ENCODE peak calls at places on chromosome 19, in nine cellular contexts. F is HAP-1; W is IMR-90; D is CD4-positive, alpha-beta memory T cell; V is astrocyte; Q is thoracic aorta; Z is esophagus squamous epithelium; H is ascending aorta; A is fibroblast of lung. M is an unnamed sample.
A peak's percentile ranks its signal among the peaks of the same experiment; 100 is the strongest.

GRCh38 chr19:40466219-40467006 is at the start of gene SPTBN4:
- DNase-seq in V (no peak), H (no peak), D (no peak), F (no peak), A (no peak), W (no peak), Q (no peak), Z (no peak), M (no peak)

GRCh38 chr19:20840371-20840770 is 64.3 kb downstream of the ZNF66 start:
- DNase-seq in F (no peak), V (no peak), H (no peak), Z (no peak), A (no peak), D (no peak), Q (no peak), W (no peak), M (peak; percentile 49)

GRCh38 chr19:29687244-29687896 is 22.1 kb downstream of the PLEKHF1 start:
- DNase-seq in H (no peak), A (peak; percentile 99), W (peak; percentile 98), F (no peak), V (peak; percentile 99), Q (no peak), Z (no peak), D (no peak), M (peak; percentile 79)

GRCh38 chr19:5152013-5152763 is 183.3 kb downstream of the KDM4B start:
- DNase-seq in Z (no peak), A (no peak), V (no peak), D (no peak), Q (no peak), F (no peak), H (no peak), W (no peak), M (no peak)

GRCh38 chr19:55452381-55453325 is 8.8 kb downstream of the ISOC2 start:
- DNase-seq in V (peak; percentile 59), Z (no peak), H (no peak), Q (no peak), F (peak; percentile 54), W (peak; percentile 79), D (peak; percentile 23), A (peak; percentile 65), M (peak; percentile 31)

GRCh38 chr19:45485301-45486077 is 11.4 kb downstream of the RTN2 start:
- DNase-seq in F (peak; percentile 89), Q (peak; percentile 94), V (peak; percentile 79), A (peak; percentile 92), W (peak; percentile 90), H (peak; percentile 95), Z (peak; percentile 85), D (peak; percentile 95), M (peak; percentile 83)

GRCh38 chr19:934865-935422 is 9.1 kb downstream of the ARID3A start:
- DNase-seq in D (no peak), H (peak; percentile 82), F (no peak), A (peak; percentile 82), W (peak; percentile 49), Q (no peak), Z (no peak), V (peak; percentile 57), M (no peak)

GRCh38 chr19:496333-496634 is at the start of gene MADCAM1:
- DNase-seq in Q (no peak), Z (no peak), W (no peak), H (no peak), F (no peak), V (no peak), D (no peak), A (no peak), M (no peak)

GRCh38 chr19:16571689-16572331 is 405 bp downstream of the SLC35E1 start:
- DNase-seq in V (no peak), H (no peak), D (no peak), Q (no peak), A (peak; percentile 12), W (peak; percentile 20), Z (no peak), F (no peak), M (peak; percentile 28)

GRCh38 chr19:15810335-15810734 is 5.1 kb downstream of the OR10H1 start:
- DNase-seq in W (no peak), A (no peak), Q (no peak), V (no peak), D (no peak), Z (no peak), F (no peak), H (no peak), M (peak; percentile 23)

GRCh38 chr19:45217193-45217956 is 27.8 kb downstream of the EXOC3L2 start:
- DNase-seq in H (no peak), W (no peak), Z (no peak), V (no peak), A (no peak), Q (no peak), D (no peak), F (peak; percentile 6), M (no peak)

GRCh38 chr19:6271251-6271650 is 8.5 kb downstream of the MLLT1 start:
- DNase-seq in W (peak; percentile 43), Q (no peak), F (no peak), Z (no peak), H (no peak), A (peak; percentile 28), V (no peak), D (no peak), M (no peak)

GRCh38 chr19:47660435-47660832 is 51.5 kb downstream of the BICRA start:
- DNase-seq in V (peak; percentile 29), F (no peak), D (no peak), Z (no peak), Q (no peak), H (no peak), W (no peak), A (no peak), M (peak; percentile 81)

GRCh38 chr19:30119180-30119920 is 177.3 kb downstream of the URI1 start:
- DNase-seq in V (no peak), F (no peak), Q (no peak), A (no peak), D (no peak), W (no peak), Z (no peak), H (no peak), M (no peak)

GRCh38 chr19:42326969-42327368 is 1.5 kb downstream of the MEGF8 start:
- DNase-seq in Q (no peak), V (no peak), Z (no peak), A (no peak), H (no peak), D (no peak), W (no peak), F (no peak), M (no peak)
- H3K4me3 ChIP-seq in Q (no peak overlapping the region), V (no peak overlapping the region), Z (no peak overlapping the region), A (peak overlapping the region; percentile 87), H (peak overlapping the region; percentile 66), D (no peak overlapping the region), W (no peak overlapping the region), F (peak overlapping the region; percentile 85), M (no peak overlapping the region)

GRCh38 chr19:53885036-53885435 is 3.0 kb downstream of the PRKCG start:
- DNase-seq in A (no peak), W (no peak), V (no peak), F (no peak), H (no peak), Q (no peak), Z (no peak), D (no peak), M (no peak)

GRCh38 chr19:53882391-53883050 is 524 bp downstream of the PRKCG start:
- DNase-seq in W (no peak), Q (no peak), Z (no peak), A (no peak), D (no peak), V (no peak), F (no peak), H (no peak), M (no peak)

GRCh38 chr19:53883231-53883661 is 1.2 kb downstream of the PRKCG start:
- DNase-seq in A (no peak), V (no peak), H (no peak), F (no peak), Z (no peak), W (no peak), D (no peak), Q (no peak), M (no peak)

GRCh38 chr19:53883741-53884140 is 1.7 kb downstream of the PRKCG start:
- DNase-seq in V (no peak), D (no peak), W (no peak), Z (no peak), H (no peak), F (no peak), Q (no peak), A (no peak), M (no peak)

GRCh38 chr19:53884256-53884655 is 2.3 kb downstream of the PRKCG start:
- DNase-seq in V (no peak), Z (no peak), F (no peak), Q (no peak), W (no peak), A (no peak), D (no peak), H (no peak), M (no peak)
- H3K27me3 ChIP-seq in V (peaks cover 51% of the 10 kb centered on the region), Z (peaks cover 17% of the 10 kb centered on the region), F (no peaks in the 10 kb centered on the region), Q (peaks cover 7% of the 10 kb centered on the region), W (peaks cover 52% of the 10 kb centered on the region), A (peaks cover 47% of the 10 kb centered on the region), D (peaks cover 39% of the 10 kb centered on the region), H (peaks cover 21% of the 10 kb centered on the region), M (peaks cover 29% of the 10 kb centered on the region)

DNA sequence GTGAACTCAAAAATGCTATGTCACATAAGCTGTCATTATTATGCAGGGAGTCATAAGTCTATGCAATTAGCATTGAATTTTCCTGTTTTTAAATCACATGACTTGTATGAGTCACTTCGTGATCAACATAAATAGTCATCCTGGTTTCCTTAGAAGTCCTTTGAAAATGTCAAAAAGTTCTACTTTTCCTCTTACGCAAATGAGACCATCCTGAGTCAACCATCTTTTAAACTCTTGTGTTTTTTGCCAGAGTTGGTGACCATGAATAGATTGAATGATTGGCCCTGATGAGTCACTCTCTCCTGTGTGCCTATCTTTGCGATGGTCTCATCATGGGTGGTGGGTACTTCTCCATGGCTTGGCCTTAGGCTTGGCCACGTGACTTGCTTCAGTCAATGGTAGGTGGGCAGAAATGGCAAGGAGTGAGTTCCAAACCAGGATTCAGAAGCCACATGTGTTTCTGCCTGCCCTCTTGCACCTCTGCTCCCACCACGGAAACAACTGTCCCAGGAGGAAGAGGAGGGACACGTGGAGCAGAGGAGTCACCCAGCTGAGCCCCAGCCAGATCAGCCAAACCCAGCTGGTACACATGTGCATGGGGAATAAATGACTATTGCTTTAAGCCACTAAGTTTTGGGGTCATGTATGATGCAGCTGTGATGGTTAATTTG is 123.5 kb upstream of the CACNA1A start:
- DNase-seq in A (peak; percentile 77), D (no peak), V (peak; percentile 79), W (peak; percentile 91), Q (no peak), Z (no peak), F (no peak), H (no peak), M (peak; percentile 15)
- H3K36me3 ChIP-seq in A (no peaks in the 10 kb centered on the region), D (no peaks in the 10 kb centered on the region), V (no peaks in the 10 kb centered on the region), W (no peaks in the 10 kb centered on the region), Q (no peaks in the 10 kb centered on the region), Z (no peaks in the 10 kb centered on the region), F (no peaks in the 10 kb centered on the region), H (no peaks in the 10 kb centered on the region), M (no peaks in the 10 kb centered on the region)

GRCh38 chr19:35903550-35904179 is 1.3 kb downstream of the HCST start:
- DNase-seq in A (peak; percentile 51), V (peak; percentile 64), D (peak; percentile 91), Z (peak; percentile 75), F (peak; percentile 41), Q (no peak), H (peak; percentile 82), W (peak; percentile 73), M (peak; percentile 37)
- H3K4me3 ChIP-seq in A (peak overlapping the region; percentile 26), V (peak overlapping the region; percentile 23), D (peak overlapping the region; percentile 92), Z (peak overlapping the region; percentile 55), F (peak overlapping the region; percentile 25), Q (peak overlapping the region; percentile 49), H (peak overlapping the region; percentile 29), W (no peak overlapping the region), M (peak overlapping the region; percentile 22)